ENCODE peak calls at places on chromosomes 1 and 21, in four cellular contexts. G is ACHN; Q is stimulated activated naive B cell treated with anti-CD40 and anti-IgM and Interleukin-4, amounts not matched to agents 10 μg/mL and 1 μg/mL and 100 μg/mL, for 72 hours; K is Caco-2. J is an unnamed sample.

GRCh38 chr1:64282353-64282752 is 78.9 kb downstream of the UBE2U start:
- DNase-seq in Q (no peak), G (no peak), K (no peak), J (no peak)

GRCh38 chr1:236950365-236950764 is 53.9 kb downstream of the MT1HL1 start:
- DNase-seq in Q (no peak), G (no peak), K (no peak), J (no peak)

GRCh38 chr1:117120774-117121588 is 568 bp downstream of the TRIM45 start:
- DNase-seq in K (peak; percentile 1), G (no peak), Q (no peak), J (peak; percentile 47)

GRCh38 chr1:210446479-210446878 is 117.8 kb downstream of the HHAT start:
- DNase-seq in G (peak; percentile 81), K (no peak), Q (peak; percentile 15), J (peak; percentile 89)

GRCh38 chr1:246947255-246947654 is 15.5 kb upstream of the AHCTF1 start:
- DNase-seq in Q (no peak), K (no peak), G (no peak), J (no peak)

GRCh38 chr1:40958210-40958609 is 21.3 kb upstream of the CTPS1 start:
- DNase-seq in G (no peak), Q (no peak), K (no peak), J (no peak)

GRCh38 chr1:163528710-163529348 is 207.1 kb downstream of the NUF2 start:
- DNase-seq in Q (no peak), G (peak; percentile 41), K (peak; percentile 42), J (peak; percentile 12)

GRCh38 chr21:28431527-28432200 is 561.0 kb downstream of the LTN1 start:
- DNase-seq in G (no peak), K (no peak), Q (no peak), J (no peak)

GRCh38 chr1:70072239-70072751 is 133.1 kb downstream of the LRRC40 start:
- DNase-seq in G (no peak), Q (no peak), K (no peak), J (no peak)

GRCh38 chr1:176073524-176074157 is 133.4 kb downstream of the COP1 start:
- DNase-seq in G (peak; percentile 76), K (peak; percentile 71), Q (no peak), J (peak; percentile 58)